ENCODE peak calls at places on chromosomes 7 and 10, in seven cellular contexts. B is upper lobe of right lung, P is brain microvascular endothelial cell, U is fibroblast of mammary gland, C is dorsolateral prefrontal cortex, T is adrenal gland, M is fibroblast of pulmonary artery. E is an unnamed sample.

GRCh38 chr10:88019753-88020152 is 156.3 kb downstream of the PTEN start:
- DNase-seq in B (no peak), P (no peak), U (no peak), C (no peak), T (no peak), M (no peak), E (no peak)

GRCh38 chr7:32522746-32523145 is 27.5 kb downstream of the AVL9 start:
- DNase-seq in B (no peak), P (no peak), U (no peak), C (no peak), T (no peak), M (no peak), E (no peak)

GRCh38 chr10:60309371-60309770 is 80.3 kb downstream of the ANK3 start:
- DNase-seq in B (no peak), P (no peak), U (no peak), C (no peak), T (no peak), M (no peak), E (no peak)

GRCh38 chr10:15824498-15824897 is 35.8 kb downstream of the MINDY3 start:
- DNase-seq in B (no peak), P (no peak), U (peak; percentile 39), C (no peak), T (no peak), M (peak; percentile 60), E (peak; percentile 53)

GRCh38 chr7:28410628-28411578 is 1.4 kb upstream of the CREB5 start:
- DNase-seq in B (no peak), P (peak; percentile 60), U (peak; percentile 86), C (no peak), T (no peak), M (peak; percentile 79), E (peak; percentile 72)

GRCh38 chr7:98418636-98419315 is 17.9 kb upstream of the BAIAP2L1 start:
- DNase-seq in B (no peak), P (peak; percentile 99), U (peak; percentile 98), C (no peak), T (peak; percentile 93), M (peak; percentile 93), E (peak; percentile 92)

GRCh38 chr7:55239406-55239805 is 125.7 kb upstream of the LANCL2 start:
- DNase-seq in B (no peak), P (no peak), U (no peak), C (no peak), T (no peak), M (no peak), E (no peak)

GRCh38 chr7:141695803-141696289 is 6.1 kb downstream of the DENND11 start:
- DNase-seq in B (no peak), P (no peak), U (no peak), C (no peak), T (no peak), M (no peak), E (no peak)

GRCh38 chr10:86659161-86659691 is 4.9 kb downstream of the OPN4 start:
- DNase-seq in B (peak; percentile 59), P (no peak), U (no peak), C (peak; percentile 18), T (peak; percentile 12), M (no peak), E (no peak)

GRCh38 chr7:129213828-129214227 is 11.0 kb upstream of the AHCYL2 start:
- DNase-seq in B (no peak), P (no peak), U (peak; percentile 14), C (no peak), T (no peak), M (no peak), E (peak; percentile 23)

GRCh38 chr10:45561952-45562351 is 110.6 kb downstream of the ZFAND4 start:
- DNase-seq in B (no peak), P (no peak), U (no peak), C (no peak), T (no peak), M (no peak), E (no peak)

GRCh38 chr7:2215851-2216250 is 16.9 kb downstream of the MAD1L1 start:
- DNase-seq in B (no peak), P (no peak), U (no peak), C (no peak), T (no peak), M (no peak), E (no peak)

GRCh38 chr10:30505543-30506298 is 71.7 kb downstream of the MAP3K8 start:
- DNase-seq in B (no peak), P (no peak), U (no peak), C (no peak), T (no peak), M (no peak), E (no peak)

GRCh38 chr7:47573758-47574472 is 8.0 kb downstream of the TNS3 start:
- DNase-seq in B (no peak), P (no peak), U (peak; percentile 94), C (no peak), T (peak; percentile 47), M (peak; percentile 81), E (peak; percentile 33)

GRCh38 chr7:148962823-148963582 is 65.3 kb downstream of the PDIA4 start:
- DNase-seq in B (peak; percentile 76), P (peak; percentile 51), U (peak; percentile 73), C (peak; percentile 58), T (peak; percentile 74), M (peak; percentile 81), E (peak; percentile 83)

GRCh38 chr7:47458057-47458456 is 123.9 kb downstream of the TNS3 start:
- DNase-seq in B (peak; percentile 84), P (peak; percentile 79), U (peak; percentile 99), C (no peak), T (peak; percentile 98), M (peak; percentile 79), E (peak; percentile 89)

GRCh38 chr7:51263631-51264484 is 52.8 kb downstream of the COBL start:
- DNase-seq in B (no peak), P (no peak), U (no peak), C (no peak), T (no peak), M (no peak), E (no peak)

GRCh38 chr10:12321641-12322040 is 27.7 kb upstream of the CAMK1D start:
- DNase-seq in B (no peak), P (no peak), U (no peak), C (no peak), T (no peak), M (no peak), E (no peak)

GRCh38 chr7:92714767-92715166 is 121.6 kb downstream of the CDK6 start:
- DNase-seq in B (no peak), P (no peak), U (no peak), C (no peak), T (peak; percentile 26), M (no peak), E (no peak)

GRCh38 chr7:123669485-123669884 is 13.8 kb downstream of the LMOD2 start:
- DNase-seq in B (no peak), P (no peak), U (no peak), C (no peak), T (no peak), M (no peak), E (no peak)

GRCh38 chr10:101761226-101761625 is 14.7 kb downstream of the FGF8 start:
- DNase-seq in B (peak; percentile 47), P (no peak), U (no peak), C (no peak), T (no peak), M (no peak), E (no peak)

GRCh38 chr7:768881-769504 is 41.9 kb upstream of the PRKAR1B start:
- DNase-seq in B (no peak), P (peak; percentile 19), U (peak; percentile 80), C (no peak), T (peak; percentile 33), M (peak; percentile 36), E (no peak)

GRCh38 chr10:44786451-44786850 is 124.7 kb upstream of the TMEM72 start:
- DNase-seq in B (no peak), P (peak; percentile 91), U (peak; percentile 49), C (no peak), T (peak; percentile 30), M (peak; percentile 98), E (peak; percentile 90)

GRCh38 chr10:63829020-63829419 is 307.8 kb downstream of the REEP3 start:
- DNase-seq in B (no peak), P (no peak), U (peak; percentile 21), C (no peak), T (no peak), M (peak; percentile 2), E (peak; percentile 26)

DNA sequence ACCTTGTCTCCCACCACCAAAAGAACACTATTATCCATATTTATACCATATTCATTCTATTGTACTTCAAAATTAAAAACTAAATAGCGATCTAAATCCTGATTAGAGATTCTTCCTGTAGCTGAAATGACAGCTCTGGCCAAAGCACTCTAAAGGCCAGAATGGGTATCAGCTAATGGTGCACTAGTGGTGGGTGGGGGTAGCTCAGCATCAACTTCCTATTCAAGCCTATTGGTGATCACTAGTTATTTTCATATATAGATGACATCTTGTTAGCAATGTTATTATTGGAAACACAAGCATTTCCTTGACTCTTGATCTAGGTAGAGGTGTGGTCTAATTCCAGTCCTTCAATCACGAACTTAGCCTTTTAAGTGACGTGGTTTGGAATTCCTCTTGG is 43.6 kb downstream of the TET1 start:
- DNase-seq in B (no peak), P (no peak), U (no peak), C (no peak), T (no peak), M (no peak), E (no peak)
- TF ChIP-seq CTCF in B (no peak), P (no peak), U (no peak), C (no peak), T (no peak), M (no peak), E (no peak)

GRCh38 chr10:4315529-4315928 is 510.5 kb upstream of the AKR1E2 start:
- DNase-seq in B (no peak), P (peak; percentile 12), U (peak; percentile 86), C (no peak), T (no peak), M (peak; percentile 81), E (peak; percentile 85)
- H3K4me3 ChIP-seq in B (no peak overlapping the region), P (no peak overlapping the region), U (no peak overlapping the region), C (peak overlapping the region; percentile 8), T (no peak overlapping the region), M (peak overlapping the region; percentile 2), E (no peak overlapping the region)

GRCh38 chr7:156895024-156895780 is 2.2 kb upstream of the LMBR1 start:
- DNase-seq in B (no peak), P (no peak), U (no peak), C (no peak), T (peak; percentile 51), M (no peak), E (no peak)
- TF ChIP-seq CTCF in B (no peak), P (no peak), U (no peak), C (no peak), T (no peak), M (no peak), E (no peak)

DNA sequence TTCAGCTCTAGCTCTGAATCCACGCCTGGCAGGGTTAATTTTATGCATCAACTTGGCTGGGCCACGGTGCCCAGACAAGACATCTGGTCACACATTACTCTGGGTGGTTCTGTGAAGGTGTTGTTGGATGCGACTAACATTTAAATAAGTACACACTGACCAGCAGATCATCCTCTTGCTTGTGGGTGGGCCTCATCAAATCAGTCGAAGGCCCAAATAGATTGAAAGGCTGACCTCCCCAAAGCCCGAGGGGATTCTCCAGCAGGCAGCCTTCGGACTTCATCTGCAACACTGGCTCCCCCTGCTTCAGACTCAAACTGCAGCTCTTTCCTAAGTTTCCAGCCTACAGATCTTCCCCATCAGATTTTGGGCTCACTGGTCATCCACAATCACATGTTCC is 53.6 kb downstream of the SFMBT2 start:
- DNase-seq in B (no peak), P (no peak), U (no peak), C (no peak), T (no peak), M (no peak), E (no peak)
- H3K4me3 ChIP-seq in B (no peak overlapping the region), P (no peak overlapping the region), U (no peak overlapping the region), C (no peak overlapping the region), T (no peak overlapping the region), M (no peak overlapping the region), E (no peak overlapping the region)